ENCODE peak calls at places on chromosomes 2 and 18, in six cellular contexts. Z is fibroblast of lung; T is dorsolateral prefrontal cortex; E is HL-60; J is body of pancreas; U is effector memory CD4-positive, alpha-beta T cell. W is an unnamed sample.

GRCh38 chr18:22167471-22168151 is 1.8 kb upstream of the GATA6 start:
- DNase-seq in U (no peak), Z (peak; percentile 61), E (no peak), J (peak; percentile 60), T (no peak), W (no peak)

GRCh38 chr18:33594799-33595198 is 16.8 kb downstream of the ASXL3 start:
- DNase-seq in T (no peak), Z (peak; percentile 63), E (no peak), U (no peak), J (no peak), W (no peak)

GRCh38 chr18:33606621-33607020 is 28.6 kb downstream of the ASXL3 start:
- DNase-seq in U (no peak), E (no peak), J (no peak), Z (no peak), T (no peak), W (no peak)

GRCh38 chr2:192029089-192029488 is 165.6 kb downstream of the TMEFF2 start:
- DNase-seq in T (no peak), J (no peak), Z (peak; percentile 24), U (no peak), E (peak; percentile 29), W (no peak)

GRCh38 chr2:206274434-206275273 is at the start of gene ZDBF2:
- DNase-seq in Z (peak; percentile 79), E (peak; percentile 12), T (peak; percentile 56), U (peak; percentile 6), J (peak; percentile 60), W (peak; percentile 87)

GRCh38 chr2:204447722-204448121 is 97.6 kb upstream of the PARD3B start:
- DNase-seq in Z (no peak), J (no peak), T (no peak), U (no peak), E (no peak), W (no peak)

GRCh38 chr18:56684277-56684676 is 33.1 kb downstream of the WDR7 start:
- DNase-seq in T (no peak), E (no peak), J (no peak), U (no peak), Z (no peak), W (no peak)

GRCh38 chr2:191691016-191691725 is 13.2 kb downstream of the NABP1 start:
- DNase-seq in Z (peak; percentile 91), U (no peak), J (peak; percentile 53), T (no peak), E (peak; percentile 41), W (no peak)

GRCh38 chr2:178674122-178674521 is 133.1 kb downstream of the TTN start:
- DNase-seq in U (no peak), Z (no peak), T (no peak), E (no peak), J (no peak), W (no peak)

GRCh38 chr2:95050385-95051300 is 25.1 kb downstream of the MAL start:
- DNase-seq in U (no peak), T (no peak), E (no peak), J (no peak), Z (peak; percentile 17), W (no peak)

GRCh38 chr2:1837022-1837421 is 92.7 kb upstream of the PXDN start:
- DNase-seq in T (peak; percentile 21), J (no peak), Z (no peak), U (no peak), E (no peak), W (no peak)

GRCh38 chr2:205546417-205546816 is 135.9 kb upstream of the NRP2 start:
- DNase-seq in Z (no peak), U (no peak), T (no peak), E (peak; percentile 37), J (no peak), W (no peak)

GRCh38 chr2:196702641-196703040 is 63.1 kb downstream of the CCDC150 start:
- DNase-seq in J (no peak), E (no peak), U (no peak), Z (peak; percentile 67), T (no peak), W (no peak)

GRCh38 chr2:54685263-54685775 is 38.1 kb upstream of the EML6 start:
- DNase-seq in J (no peak), Z (no peak), E (no peak), T (no peak), U (no peak), W (no peak)

GRCh38 chr2:70554338-70554892 is 789 bp upstream of the TGFA start:
- DNase-seq in T (no peak), U (no peak), Z (no peak), J (no peak), E (no peak), W (no peak)

GRCh38 chr2:11027195-11027594 is 115.5 kb downstream of the KCNF1 start:
- DNase-seq in E (no peak), J (no peak), U (no peak), Z (no peak), T (no peak), W (no peak)

GRCh38 chr2:96135621-96136020 is 2.7 kb downstream of the ASTL start:
- DNase-seq in Z (no peak), U (no peak), T (no peak), J (no peak), E (no peak), W (no peak)

DNA sequence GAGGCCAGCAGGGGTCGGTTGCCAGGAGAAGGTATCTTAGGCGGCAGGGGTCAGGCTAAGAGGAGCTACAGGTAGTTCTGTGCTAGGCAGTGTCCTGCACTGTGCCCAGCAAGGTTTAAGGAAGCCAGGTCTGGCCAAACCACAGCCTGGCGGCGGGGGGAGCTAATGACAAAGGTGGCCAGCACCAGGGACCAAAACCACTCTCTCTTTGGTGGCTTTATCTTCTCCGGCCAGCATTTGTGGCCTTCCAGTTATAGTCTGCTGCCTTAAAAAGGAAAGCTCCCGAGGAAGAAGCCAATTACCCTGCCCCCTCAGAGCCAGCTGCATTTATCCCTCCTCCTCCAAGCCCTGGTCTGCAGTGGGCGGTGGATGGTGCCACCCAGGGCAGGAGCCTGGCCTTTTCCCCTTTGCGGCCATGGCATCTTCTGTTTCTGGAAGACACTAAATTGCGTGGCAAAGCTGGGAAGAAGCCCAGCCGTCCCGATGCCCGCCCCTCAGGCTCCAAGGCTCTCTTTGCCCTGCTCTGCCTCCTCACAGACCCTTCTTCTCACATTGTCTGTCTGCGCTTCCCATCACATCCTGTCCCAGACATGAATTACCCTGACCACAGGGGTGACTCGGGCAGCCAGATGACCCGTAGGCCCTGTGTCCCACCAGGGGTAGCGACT is 94.6 kb downstream of the EN1 start:
- DNase-seq in U (no peak), J (no peak), Z (no peak), E (no peak), T (no peak), W (peak; percentile 59)
- H3K27me3 ChIP-seq in U (no peaks in the 10 kb centered on the region), J (no peaks in the 10 kb centered on the region), Z (peaks cover 6% of the 10 kb centered on the region), E (no peaks in the 10 kb centered on the region), T (no peaks in the 10 kb centered on the region), W (no peaks in the 10 kb centered on the region)

GRCh38 chr2:8456149-8457091 is 225.4 kb upstream of the ID2 start:
- DNase-seq in J (no peak), E (no peak), Z (no peak), T (no peak), U (peak; percentile 33), W (peak; percentile 75)

GRCh38 chr2:8455236-8456148 is 226.4 kb upstream of the ID2 start:
- DNase-seq in Z (no peak), U (peak; percentile 27), E (no peak), T (no peak), J (no peak), W (no peak)

GRCh38 chr2:8457620-8458255 is 224.1 kb upstream of the ID2 start:
- DNase-seq in T (no peak), Z (no peak), U (peak; percentile 17), E (no peak), J (peak; percentile 62), W (no peak)

GRCh38 chr2:8458461-8459459 is 223.1 kb upstream of the ID2 start:
- DNase-seq in T (no peak), E (no peak), Z (no peak), J (no peak), U (no peak), W (no peak)

DNA sequence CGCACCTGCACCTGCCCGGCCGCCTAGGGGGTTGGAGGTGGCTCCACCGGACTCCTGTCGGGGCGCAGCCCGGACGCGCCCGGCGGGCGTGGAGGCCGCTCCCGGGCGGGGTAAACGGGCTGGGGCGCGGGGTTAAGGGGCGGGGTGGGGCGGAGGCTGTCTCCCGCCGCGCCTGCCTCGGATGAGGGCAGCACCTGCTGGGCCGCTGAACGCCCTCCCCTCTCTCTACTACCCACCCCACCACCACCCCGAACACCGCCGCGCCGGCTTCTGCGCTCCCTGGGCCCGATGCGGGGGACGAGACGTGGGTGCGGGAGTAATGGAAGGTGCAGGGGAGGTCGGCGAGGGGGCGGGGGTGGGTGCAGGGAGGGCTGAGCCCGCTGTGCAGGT is 224.8 kb upstream of the ID2 start:
- DNase-seq in J (peak; percentile 37), U (peak; percentile 24), Z (no peak), E (no peak), T (no peak), W (no peak)
- H3K4me3 ChIP-seq in J (no peak overlapping the region), U (peak overlapping the region; percentile 54), Z (no peak overlapping the region), E (no peak overlapping the region), T (peak overlapping the region; percentile 27), W (peak overlapping the region; percentile 18)

DNA sequence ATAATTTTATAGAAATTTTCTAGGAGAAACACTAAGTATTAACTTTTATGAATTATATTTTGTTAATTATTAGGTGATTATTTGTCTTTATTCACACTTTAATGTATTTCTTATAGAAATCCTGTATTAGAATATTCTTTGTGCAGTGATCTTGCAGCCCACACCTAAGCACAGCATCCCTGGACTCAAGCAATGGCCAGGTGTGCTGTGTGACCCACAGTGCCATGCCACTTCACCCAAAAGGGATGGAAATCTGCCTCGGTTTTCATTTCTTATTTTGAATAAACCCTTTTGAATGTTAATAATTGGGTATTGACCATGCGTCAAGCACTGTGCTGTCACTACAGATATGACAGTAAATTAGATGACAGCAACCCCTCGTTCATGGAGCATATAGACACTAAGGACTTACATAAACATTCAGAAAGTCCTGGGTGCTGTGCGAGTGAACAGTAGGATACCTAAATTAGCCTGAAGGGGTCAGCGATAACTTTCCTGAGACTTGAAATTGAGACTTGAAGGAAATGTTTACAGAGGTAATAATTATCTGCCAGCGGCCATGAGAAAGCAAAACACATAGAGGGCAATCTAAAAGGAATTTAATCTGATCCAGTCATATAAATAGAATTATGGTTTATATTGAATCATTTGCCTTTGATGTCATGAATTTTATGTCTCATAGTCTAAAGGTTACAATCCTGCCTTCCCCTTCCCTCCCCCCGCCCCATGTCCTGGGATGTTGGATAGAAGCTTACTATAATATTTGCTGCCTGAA is 52.7 kb upstream of the CALCRL start:
- DNase-seq in Z (peak; percentile 83), U (no peak), T (no peak), J (no peak), E (no peak), W (no peak)
- H3K27ac ChIP-seq in Z (peak overlapping the region; percentile 63), U (no peak overlapping the region), T (no peak overlapping the region), J (no peak overlapping the region), E (no peak overlapping the region), W (no peak overlapping the region)

GRCh38 chr2:232422051-232422450 is 15.4 kb downstream of the ALPG start:
- DNase-seq in U (no peak), Z (no peak), J (no peak), E (no peak), T (peak; percentile 13), W (no peak)

GRCh38 chr2:232420463-232421188 is 14.0 kb downstream of the ALPG start:
- DNase-seq in J (peak; percentile 49), Z (no peak), T (peak; percentile 26), E (no peak), U (no peak), W (peak; percentile 85)

GRCh38 chr2:232420073-232420454 is 13.4 kb downstream of the ALPG start:
- DNase-seq in E (no peak), J (no peak), T (peak; percentile 17), Z (no peak), U (no peak), W (no peak)

GRCh38 chr2:232419245-232420072 is 12.8 kb downstream of the ALPG start:
- DNase-seq in U (no peak), E (no peak), T (peak; percentile 25), Z (no peak), J (no peak), W (no peak)

GRCh38 chr2:232421189-232421785 is 14.6 kb downstream of the ALPG start:
- DNase-seq in E (no peak), U (no peak), T (no peak), Z (no peak), J (no peak), W (peak; percentile 59)
- H3K27me3 ChIP-seq in E (peaks cover 44% of the 10 kb centered on the region), U (peaks cover 9% of the 10 kb centered on the region), T (peaks cover 56% of the 10 kb centered on the region), Z (peaks cover 50% of the 10 kb centered on the region), J (no peaks in the 10 kb centered on the region), W (peaks cover 80% of the 10 kb centered on the region)

W was measured in left lung.